ENCODE peak calls at places on chromosomes 2 and 18, in six cellular contexts. B, F, Q, S, X and K are unnamed samples.

GRCh38 chr2:74816540-74817331 is 17.2 kb upstream of the HK2 start:
- DNase-seq in B (no peak), F (peak), Q (no peak), S (no peak), X (no peak), K (no peak)

GRCh38 chr2:98346259-98347236 is at the start of gene CNGA3:
- DNase-seq in B (no peak), F (no peak), Q (no peak), S (no peak), X (no peak), K (peak)

GRCh38 chr2:28697602-28698149 is 54.0 kb upstream of the PPP1CB start:
- DNase-seq in B (no peak), F (no peak), Q (no peak), S (no peak), X (peak), K (no peak)

GRCh38 chr2:145091011-145091744 is 571.3 kb upstream of the ZEB2 start:
- DNase-seq in B (no peak), F (no peak), Q (no peak), S (no peak), X (no peak), K (peak)

GRCh38 chr2:85445316-85446295 is 27.1 kb downstream of the SH2D6 start:
- DNase-seq in B (no peak), F (peak), Q (no peak), S (no peak), X (peak), K (peak)

GRCh38 chr2:149036507-149037293 is 1.8 kb upstream of the LYPD6B start:
- DNase-seq in B (no peak), F (no peak), Q (no peak), S (no peak), X (no peak), K (no peak)

GRCh38 chr2:31127931-31128330 is 10.3 kb downstream of the GALNT14 start:
- DNase-seq in B (no peak), F (no peak), Q (no peak), S (no peak), X (no peak), K (no peak)

GRCh38 chr18:74399225-74399887 is 57.8 kb downstream of the DIPK1C start:
- DNase-seq in B (no peak), F (no peak), Q (no peak), S (no peak), X (no peak), K (no peak)

GRCh38 chr18:13566941-13567762 is 159.2 kb downstream of the FAM210A start:
- DNase-seq in B (no peak), F (no peak), Q (peak), S (peak), X (no peak), K (no peak)

GRCh38 chr2:134379293-134379692 is 125.4 kb downstream of the MGAT5 start:
- DNase-seq in B (no peak), F (no peak), Q (no peak), S (no peak), X (no peak), K (peak)

GRCh38 chr2:212677466-212677865 is 138.9 kb upstream of the ERBB4 start:
- DNase-seq in B (no peak), F (no peak), Q (no peak), S (no peak), X (no peak), K (no peak)

GRCh38 chr2:24164416-24164973 is 10.4 kb upstream of the FAM228A start:
- DNase-seq in B (peak), F (no peak), Q (peak), S (peak), X (no peak), K (no peak)

GRCh38 chr2:223779877-223780276 is 57.5 kb downstream of the AP1S3 start:
- DNase-seq in B (peak), F (no peak), Q (peak), S (peak), X (peak), K (peak)

GRCh38 chr2:127342101-127342500 is 45.7 kb downstream of the MAP3K2 start:
- DNase-seq in B (no peak), F (no peak), Q (no peak), S (peak), X (no peak), K (peak)

GRCh38 chr2:96251721-96252292 is 14.0 kb downstream of the TMEM127 start:
- DNase-seq in B (no peak), F (no peak), Q (no peak), S (peak), X (no peak), K (peak)

GRCh38 chr18:65415167-65415566 is 335.6 kb upstream of the CDH7 start:
- DNase-seq in B (no peak), F (no peak), Q (no peak), S (no peak), X (no peak), K (no peak)

GRCh38 chr2:27118525-27119329 is at the start of gene CGREF1:
- DNase-seq in B (no peak), F (no peak), Q (no peak), S (peak), X (peak), K (no peak)

GRCh38 chr18:22846088-22846683 is 86.9 kb upstream of the RBBP8 start:
- DNase-seq in B (no peak), F (no peak), Q (no peak), S (peak), X (no peak), K (peak)

GRCh38 chr2:101337877-101338276 is 29.4 kb upstream of the RNF149 start:
- DNase-seq in B (no peak), F (no peak), Q (no peak), S (no peak), X (no peak), K (peak)

GRCh38 chr18:25510096-25510495 is 158.1 kb upstream of the ZNF521 start:
- DNase-seq in B (no peak), F (no peak), Q (no peak), S (no peak), X (no peak), K (no peak)

GRCh38 chr18:47745227-47745626 is 185.2 kb downstream of the SMAD2 start:
- DNase-seq in B (no peak), F (no peak), Q (no peak), S (no peak), X (no peak), K (no peak)